ENCODE peak calls at places on chromosomes 13 and 19, in six cellular contexts. N is HepG2, I is HCT116, Z is SK-N-SH, G is H1, E is K562. S is an unnamed sample.
A peak's percentile ranks its signal among the peaks of the same experiment; 100 is the strongest.

GRCh38 chr13:52195052-52195837 is 35.8 kb upstream of the NEK3 start:
- DNase-seq in E (no peak), I (no peak), G (peak; percentile 60), Z (peak; percentile 68), N (no peak), S (peak; percentile 25)

GRCh38 chr19:39544920-39545319 is 5.0 kb upstream of the EID2 start:
- DNase-seq in E (no peak), Z (no peak), I (no peak), N (no peak), G (no peak), S (no peak)

GRCh38 chr19:13350072-13350471 is 156.2 kb downstream of the CACNA1A start:
- DNase-seq in N (no peak), Z (no peak), I (no peak), G (no peak), E (no peak), S (no peak)

GRCh38 chr19:17352608-17353280 is 15.4 kb downstream of the GTPBP3 start:
- DNase-seq in I (no peak), Z (no peak), E (no peak), G (no peak), N (no peak), S (no peak)

GRCh38 chr19:3163230-3163886 is 15.2 kb upstream of the S1PR4 start:
- DNase-seq in N (peak; percentile 46), E (peak; percentile 90), G (peak; percentile 53), I (no peak), Z (peak; percentile 93), S (peak; percentile 79)

GRCh38 chr13:113815151-113816058 is 48.5 kb downstream of the GAS6 start:
- DNase-seq in G (no peak), I (peak; percentile 73), N (no peak), E (no peak), Z (no peak), S (no peak)

GRCh38 chr13:42814868-42815267 is 33.5 kb downstream of the FAM216B start:
- DNase-seq in E (no peak), I (no peak), N (no peak), Z (peak; percentile 31), G (no peak), S (no peak)

GRCh38 chr19:57165846-57166245 is 1.4 kb downstream of the DUXA start:
- DNase-seq in I (no peak), Z (no peak), E (no peak), G (no peak), N (no peak), S (no peak)

GRCh38 chr19:17020823-17021222 is 5.8 kb downstream of the CPAMD8 start:
- DNase-seq in G (no peak), Z (no peak), N (no peak), I (peak; percentile 15), E (peak; percentile 65), S (peak; percentile 93)

GRCh38 chr13:50030315-50030714 is 15.1 kb downstream of the KCNRG start:
- DNase-seq in Z (no peak), G (no peak), I (no peak), E (no peak), N (peak; percentile 56), S (no peak)

GRCh38 chr19:44988896-44989563 is 12.2 kb upstream of the RELB start:
- DNase-seq in N (peak; percentile 52), I (peak; percentile 26), Z (peak; percentile 87), G (no peak), E (peak; percentile 67), S (peak; percentile 68)

GRCh38 chr13:96792736-96793444 is 201.4 kb downstream of the OXGR1 start:
- DNase-seq in E (no peak), Z (no peak), I (no peak), N (no peak), G (no peak), S (no peak)

GRCh38 chr19:17496337-17496997 is 15.0 kb upstream of the PGLS start:
- DNase-seq in I (peak; percentile 71), E (peak; percentile 86), G (peak; percentile 84), Z (peak; percentile 91), N (peak; percentile 81), S (peak; percentile 64)

GRCh38 chr19:40717880-40718773 is 1.2 kb downstream of the ITPKC start:
- DNase-seq in Z (no peak), G (no peak), I (no peak), E (peak; percentile 38), N (peak; percentile 18), S (no peak)

GRCh38 chr13:48072787-48073186 is 22.1 kb downstream of the MED4 start:
- DNase-seq in N (no peak), Z (no peak), I (no peak), G (no peak), E (no peak), S (no peak)
- TF ChIP-seq JUND in N (no peak), Z (no peak), I (no peak), G (no peak), E (no peak), S (no peak)

GRCh38 chr19:15180451-15181390 is 20.1 kb downstream of the NOTCH3 start:
- DNase-seq in Z (no peak), N (peak; percentile 37), I (no peak), E (peak; percentile 88), G (no peak), S (no peak)
- TF ChIP-seq JUND in Z (no peak), N (no peak), I (no peak), E (no peak), G (no peak), S (no peak)

DNA sequence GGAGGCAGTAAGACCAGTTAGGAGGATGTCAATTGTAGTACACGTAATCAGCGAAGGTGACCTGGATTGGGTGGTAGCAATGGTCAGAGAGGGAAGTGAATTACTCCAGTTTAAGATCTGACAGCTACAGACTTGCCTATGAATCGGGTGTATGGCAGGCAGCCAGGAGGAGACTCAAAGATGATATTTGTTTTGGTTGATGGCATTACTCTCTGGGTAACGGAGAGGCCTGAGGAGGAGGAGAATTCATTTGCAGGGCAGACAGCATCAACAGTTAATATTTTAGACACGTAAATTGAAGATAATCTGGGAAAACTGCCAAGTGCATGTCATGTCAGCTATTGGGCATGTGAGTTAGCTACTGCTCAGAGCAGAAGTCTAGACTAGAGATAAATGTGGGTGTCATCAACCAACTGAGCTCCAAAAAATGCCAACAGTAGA is 109.2 kb downstream of the SGCG start:
- DNase-seq in E (no peak), N (no peak), Z (peak; percentile 10), G (no peak), I (no peak), S (no peak)
- TF ChIP-seq JUND in E (no peak), N (no peak), Z (no peak), G (no peak), I (no peak), S (no peak)

DNA sequence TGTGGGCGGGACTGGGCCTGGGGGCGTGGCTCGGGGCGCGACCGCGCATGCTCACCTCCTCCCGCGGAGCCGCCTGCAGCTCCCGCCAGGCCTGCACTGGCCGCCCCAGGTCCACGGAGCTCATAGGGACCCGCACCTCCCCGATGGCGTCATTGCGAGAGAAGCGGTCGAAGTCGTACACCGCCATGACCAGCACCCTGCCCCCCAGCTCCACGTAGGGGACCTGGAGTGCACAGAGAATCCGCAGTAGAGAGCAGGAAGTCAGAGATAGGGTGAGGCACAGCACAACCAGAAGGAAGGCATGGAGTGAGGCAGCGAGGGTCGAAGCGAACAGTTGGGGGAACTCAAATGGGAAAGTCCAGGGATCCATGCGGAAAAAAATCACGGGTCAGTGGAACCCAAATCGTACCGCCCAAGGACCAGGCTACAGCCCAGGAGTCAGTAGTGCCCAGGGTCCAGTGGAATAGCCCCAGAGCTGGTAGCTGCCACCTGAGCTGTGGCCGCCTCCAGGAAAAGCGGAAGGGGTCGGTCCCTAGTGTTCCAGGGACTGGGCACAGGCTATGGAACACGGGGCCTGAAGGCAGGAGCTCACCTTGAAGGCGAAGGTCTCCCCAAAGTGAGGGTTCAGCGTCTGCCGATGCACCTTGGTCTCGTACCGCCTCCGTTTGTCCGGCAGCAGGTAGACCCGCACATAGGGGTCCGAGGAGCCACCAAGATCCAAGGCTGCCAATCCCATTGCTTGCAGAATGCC is 4.8 kb downstream of the SYT5 start:
- DNase-seq in G (no peak), I (no peak), E (peak; percentile 94), N (no peak), Z (no peak), S (no peak)
- TF ChIP-seq JUND in G (no peak), I (no peak), E (peak; percentile 64), N (no peak), Z (no peak), S (no peak)

DNA sequence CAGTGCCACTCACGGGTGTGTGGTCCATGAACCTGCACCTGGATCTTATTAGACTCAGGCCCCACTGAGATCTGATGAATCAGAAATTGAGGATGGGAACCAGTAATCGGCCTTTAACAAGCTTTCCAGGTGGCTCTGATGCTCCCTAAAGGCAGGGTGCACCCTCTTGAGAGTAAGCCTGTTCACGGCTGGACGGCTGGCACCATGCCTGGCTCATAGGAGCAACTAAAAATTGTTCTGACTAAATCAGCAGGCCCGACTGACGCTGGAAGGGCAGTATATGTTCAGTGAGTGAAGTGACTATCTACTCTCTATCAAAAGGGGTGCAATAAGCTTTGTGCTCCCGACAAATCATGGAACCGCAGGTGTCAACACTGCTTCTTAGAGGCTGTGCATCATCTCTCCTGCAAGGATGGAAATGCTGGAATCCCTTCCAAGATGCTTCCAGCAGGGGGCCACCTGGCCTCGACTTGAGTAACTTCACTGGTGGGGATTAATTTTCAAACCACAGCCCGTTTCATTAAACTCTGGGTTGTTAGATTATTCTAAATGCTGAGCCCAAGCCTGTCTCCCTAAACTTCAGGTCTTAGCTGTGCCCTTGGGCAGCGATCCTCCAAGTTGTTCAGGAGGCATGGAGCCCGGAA is 28.4 kb downstream of the TMTC4 start:
- DNase-seq in I (peak; percentile 15), G (no peak), E (peak; percentile 20), N (peak; percentile 28), Z (peak; percentile 40), S (peak; percentile 61)
- TF ChIP-seq JUND in I (no peak), G (no peak), E (no peak), N (no peak), Z (no peak), S (no peak)

S was measured in T47D.